ENCODE peak calls at places on chromosomes 16 and 17, in five cellular contexts. Q is SK-N-SH, W is HepG2, S is GM12878, Z is K562. D is an unnamed sample.

GRCh38 chr16:11405331-11406176 is 60.3 kb downstream of the RMI2 start:
- DNase-seq in Q (peak; percentile 59), W (peak; percentile 67), S (no peak), Z (peak; percentile 65), D (peak; percentile 8)

GRCh38 chr17:378068-378467 is 25.5 kb upstream of the RPH3AL start:
- DNase-seq in Q (no peak), W (no peak), S (no peak), Z (no peak), D (no peak)

GRCh38 chr17:37490638-37491614 is 1.2 kb downstream of the DUSP14 start:
- DNase-seq in Q (no peak), W (peak; percentile 64), S (no peak), Z (peak; percentile 55), D (peak; percentile 93)

GRCh38 chr16:80027007-80027965 is 426.7 kb upstream of the MAF start:
- DNase-seq in Q (no peak), W (peak; percentile 80), S (peak; percentile 19), Z (peak; percentile 76), D (peak; percentile 72)

GRCh38 chr16:19188406-19188805 is 20.4 kb downstream of the SYT17 start:
- DNase-seq in Q (no peak), W (no peak), S (no peak), Z (no peak), D (no peak)

GRCh38 chr17:60671482-60671881 is 6.2 kb upstream of the BCAS3 start:
- DNase-seq in Q (no peak), W (peak; percentile 21), S (no peak), Z (no peak), D (no peak)

GRCh38 chr16:64964126-64964540 is 157.7 kb downstream of the CDH11 start:
- DNase-seq in Q (no peak), W (no peak), S (no peak), Z (no peak), D (peak; percentile 86)

GRCh38 chr17:63402808-63403207 is 43.3 kb downstream of the CYB561 start:
- DNase-seq in Q (no peak), W (no peak), S (no peak), Z (no peak), D (peak; percentile 93)

GRCh38 chr16:72856797-72857196 is 191.1 kb downstream of the ZFHX3 start:
- DNase-seq in Q (peak; percentile 54), W (peak; percentile 53), S (no peak), Z (no peak), D (no peak)

GRCh38 chr17:31496097-31496496 is 104.6 kb downstream of the RAB11FIP4 start:
- DNase-seq in Q (no peak), W (no peak), S (no peak), Z (no peak), D (no peak)

GRCh38 chr17:41636652-41637051 is 12.3 kb upstream of the KRT17 start:
- DNase-seq in Q (no peak), W (no peak), S (no peak), Z (no peak), D (no peak)

GRCh38 chr17:41523787-41524186 is 4.3 kb downstream of the KRT19 start:
- DNase-seq in Q (peak; percentile 80), W (no peak), S (no peak), Z (no peak), D (no peak)

GRCh38 chr17:61426482-61427304 is 25.5 kb upstream of the TBX4 start:
- DNase-seq in Q (no peak), W (peak; percentile 98), S (no peak), Z (no peak), D (peak; percentile 79)

GRCh38 chr17:66930933-66931332 is 33.6 kb upstream of the CACNG4 start:
- DNase-seq in Q (no peak), W (peak; percentile 40), S (no peak), Z (peak; percentile 33), D (no peak)

GRCh38 chr17:38550661-38551060 is 55.1 kb downstream of the SRCIN1 start:
- DNase-seq in Q (no peak), W (no peak), S (no peak), Z (peak; percentile 71), D (peak; percentile 54)

GRCh38 chr17:62807812-62808575 is at the start of gene MARCHF10:
- DNase-seq in Q (peak; percentile 68), W (no peak), S (no peak), Z (peak; percentile 88), D (no peak)

GRCh38 chr17:64441772-64442549 is 7.0 kb upstream of the MILR1 start:
- DNase-seq in Q (no peak), W (peak; percentile 47), S (no peak), Z (no peak), D (peak; percentile 54)

GRCh38 chr17:48347203-48347602 is 82.8 kb downstream of the SKAP1 start:
- DNase-seq in Q (no peak), W (no peak), S (no peak), Z (no peak), D (no peak)

GRCh38 chr17:45391918-45392317 is 40.8 kb downstream of the ARHGAP27 start:
- DNase-seq in Q (no peak), W (no peak), S (no peak), Z (no peak), D (no peak)

GRCh38 chr17:29840884-29841283 is 89.1 kb downstream of the SSH2 start:
- DNase-seq in Q (no peak), W (no peak), S (no peak), Z (no peak), D (peak; percentile 81)

GRCh38 chr17:50273654-50274040 is 619 bp upstream of the TMEM92 start:
- DNase-seq in Q (no peak), W (no peak), S (no peak), Z (no peak), D (no peak)

GRCh38 chr16:19898924-19899604 is 14.4 kb upstream of the GPRC5B start:
- DNase-seq in Q (peak; percentile 64), W (peak; percentile 66), S (no peak), Z (peak; percentile 59), D (peak; percentile 46)

GRCh38 chr17:21493993-21494392 is 117.8 kb downstream of the KCNJ12 start:
- DNase-seq in Q (no peak), W (no peak), S (no peak), Z (no peak), D (no peak)

GRCh38 chr17:58344791-58345157 is 7.2 kb downstream of the SUPT4H1 start:
- DNase-seq in Q (no peak), W (no peak), S (peak; percentile 62), Z (no peak), D (no peak)

GRCh38 chr17:57284583-57284982 is 28.3 kb downstream of the MSI2 start:
- DNase-seq in Q (no peak), W (no peak), S (no peak), Z (peak; percentile 49), D (no peak)

GRCh38 chr17:78654230-78654824 is 77.1 kb upstream of the DNAH17 start:
- DNase-seq in Q (no peak), W (no peak), S (no peak), Z (no peak), D (no peak)

GRCh38 chr16:22139008-22139407 is 23.3 kb upstream of the SDR42E2 start:
- DNase-seq in Q (no peak), W (no peak), S (no peak), Z (no peak), D (no peak)

GRCh38 chr16:86882586-86883280 is 304.4 kb downstream of the FOXL1 start:
- DNase-seq in Q (no peak), W (no peak), S (no peak), Z (no peak), D (peak; percentile 88)

GRCh38 chr16:12548270-12548983 is 255.3 kb downstream of the CPPED1 start:
- DNase-seq in Q (no peak), W (no peak), S (peak; percentile 44), Z (no peak), D (no peak)

GRCh38 chr16:57026778-57027062 is 37.4 kb downstream of the NLRC5 start:
- DNase-seq in Q (no peak), W (no peak), S (no peak), Z (no peak), D (no peak)

GRCh38 chr16:2056077-2056476 is 8.3 kb downstream of the TSC2 start:
- DNase-seq in Q (no peak), W (peak; percentile 38), S (no peak), Z (no peak), D (no peak)

GRCh38 chr16:50735629-50736122 is 6.2 kb upstream of the CYLD start:
- DNase-seq in Q (no peak), W (no peak), S (peak; percentile 81), Z (no peak), D (no peak)

GRCh38 chr17:2710075-2710803 is 1.3 kb downstream of the CLUH start:
- DNase-seq in Q (no peak), W (no peak), S (no peak), Z (no peak), D (no peak)
- TF ChIP-seq SMC3 in Q (no peak), W (no peak), S (no peak), Z (no peak), D (no peak)

DNA sequence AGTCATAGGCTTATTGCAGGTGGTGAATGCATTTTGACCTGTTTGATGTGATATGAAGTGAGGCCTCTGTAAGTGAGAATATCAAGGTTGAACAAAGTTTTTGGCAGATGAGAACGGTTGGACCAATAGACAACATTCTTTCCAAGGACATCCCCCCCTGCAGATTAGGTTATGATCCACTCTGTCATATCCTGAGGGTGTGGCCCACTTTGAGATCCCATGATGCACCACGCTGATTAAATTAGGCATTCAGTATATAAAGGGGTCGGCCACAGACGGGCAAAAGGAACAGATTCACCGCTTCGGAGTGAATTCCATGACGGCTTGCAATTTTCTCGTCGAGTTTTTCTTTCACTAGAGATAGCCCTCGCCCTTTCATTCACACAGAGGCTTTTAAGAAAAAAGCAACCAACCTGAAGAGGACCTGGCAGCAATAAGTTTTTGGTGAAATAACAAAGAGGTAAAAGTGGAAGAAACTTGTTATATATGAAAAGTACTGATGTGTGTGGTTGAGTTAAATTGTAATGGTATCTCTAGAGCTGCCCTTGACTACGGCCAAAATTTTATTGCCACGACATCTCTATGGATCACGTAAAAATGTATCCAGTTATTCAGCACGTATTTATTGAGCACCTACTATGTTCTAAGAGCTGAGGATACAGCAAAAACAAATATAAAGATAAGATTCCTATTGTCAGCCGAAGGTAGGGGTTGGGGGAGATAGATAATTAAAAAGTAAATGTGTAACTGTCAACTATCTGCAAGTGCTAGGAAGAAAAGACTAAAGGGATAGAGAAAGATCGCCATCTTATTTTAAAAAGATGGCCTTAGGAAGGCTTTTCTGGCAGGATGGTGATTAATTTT is 1.7 kb upstream of the RBBP6 start:
- DNase-seq in Q (peak; percentile 27), W (peak; percentile 62), S (no peak), Z (peak; percentile 43), D (no peak)
- H2AFZ ChIP-seq in Q (no peak overlapping the region), W (peak overlapping the region; percentile 74), S (no peak overlapping the region), Z (peak overlapping the region; percentile 97), D (no peak overlapping the region)

GRCh38 chr17:69451416-69452394 is 37.2 kb downstream of the MAP2K6 start:
- DNase-seq in Q (peak; percentile 50), W (no peak), S (no peak), Z (no peak), D (no peak)

GRCh38 chr17:69447726-69448125 is 33.2 kb downstream of the MAP2K6 start:
- DNase-seq in Q (no peak), W (no peak), S (no peak), Z (no peak), D (no peak)

GRCh38 chr17:69450857-69451410 is 36.4 kb downstream of the MAP2K6 start:
- DNase-seq in Q (no peak), W (no peak), S (no peak), Z (no peak), D (no peak)

GRCh38 chr17:69450131-69450530 is 35.6 kb downstream of the MAP2K6 start:
- DNase-seq in Q (no peak), W (no peak), S (no peak), Z (no peak), D (no peak)

GRCh38 chr17:69448431-69449102 is 34.1 kb downstream of the MAP2K6 start:
- DNase-seq in Q (peak; percentile 40), W (no peak), S (no peak), Z (no peak), D (no peak)
- TF ChIP-seq SMC3 in Q (no peak), W (no peak), S (no peak), Z (no peak), D (no peak)

GRCh38 chr17:7593296-7593695 is 3.4 kb upstream of the SOX15 start:
- DNase-seq in Q (no peak), W (no peak), S (no peak), Z (no peak), D (no peak)
- H2AFZ ChIP-seq in Q (no peak overlapping the region), W (no peak overlapping the region), S (no peak overlapping the region), Z (no peak overlapping the region), D (no peak overlapping the region)